ENCODE peak calls at places on chromosomes 2 and 18, in ten cellular contexts. J is IMR-90, P is heart left ventricle, S is prostate gland, K is esophagus squamous epithelium, M is suprapubic skin, C is astrocyte, U is A673, G is upper lobe of left lung, Q is endodermal cell. I is an unnamed sample. For H3K9me3, the result is how much of the 10 kb centered on the place peaks cover.

GRCh38 chr2:174336403-174337336 is 1.9 kb downstream of the SP9 start:
- DNase-seq in J (no peak), P (no peak), S (no peak), K (no peak), M (no peak), C (no peak), U (peak), G (no peak), Q (peak), I (peak)

GRCh38 chr18:76565238-76566173 is 70.5 kb upstream of the ZNF516 start:
- DNase-seq in J (peak), P (peak), S (peak), K (no peak), M (peak), C (peak), U (peak), G (peak), Q (peak), I (no peak)

GRCh38 chr18:58258707-58259342 is 214.8 kb downstream of the NEDD4L start:
- DNase-seq in J (no peak), P (no peak), S (no peak), K (no peak), M (no peak), C (no peak), U (no peak), G (no peak), Q (no peak), I (no peak)

GRCh38 chr2:64987001-64987962 is 1.9 kb upstream of the SLC1A4 start:
- DNase-seq in J (peak), P (no peak), S (no peak), K (no peak), M (no peak), C (peak), U (peak), G (no peak), Q (no peak), I (no peak)

GRCh38 chr2:144111443-144111842 is 408.5 kb downstream of the ZEB2 start:
- DNase-seq in J (peak), P (no peak), S (no peak), K (no peak), M (no peak), C (peak), U (no peak), G (no peak), Q (no peak), I (no peak)

GRCh38 chr18:58669731-58670379 is 1.4 kb upstream of the MALT1 start:
- DNase-seq in J (peak), P (no peak), S (peak), K (no peak), M (no peak), C (peak), U (peak), G (peak), Q (no peak), I (no peak)

GRCh38 chr2:23384551-23385349 is at the start of gene KLHL29:
- DNase-seq in J (peak), P (peak), S (peak), K (no peak), M (peak), C (peak), U (peak), G (peak), Q (peak), I (peak)

GRCh38 chr2:29293830-29294438 is 178.7 kb downstream of the CLIP4 start:
- DNase-seq in J (peak), P (no peak), S (peak), K (no peak), M (no peak), C (no peak), U (no peak), G (no peak), Q (peak), I (peak)

GRCh38 chr2:83115606-83116005 is 1343.5 kb downstream of the SUCLG1 start:
- DNase-seq in J (no peak), P (no peak), S (no peak), K (no peak), M (no peak), C (no peak), U (no peak), G (no peak), Q (no peak), I (no peak)

GRCh38 chr2:97808816-97809215 is 95.4 kb downstream of the ZAP70 start:
- DNase-seq in J (no peak), P (no peak), S (no peak), K (no peak), M (no peak), C (no peak), U (no peak), G (no peak), Q (no peak), I (no peak)

GRCh38 chr18:8232791-8233190 is 376.4 kb upstream of the RAB12 start:
- DNase-seq in J (no peak), P (no peak), S (peak), K (no peak), M (no peak), C (no peak), U (no peak), G (no peak), Q (peak), I (no peak)

GRCh38 chr2:120503793-120504571 is 158.0 kb downstream of the INHBB start:
- DNase-seq in J (peak), P (peak), S (no peak), K (no peak), M (no peak), C (peak), U (no peak), G (no peak), Q (no peak), I (no peak)

GRCh38 chr2:37790462-37790861 is 119.0 kb upstream of the CDC42EP3 start:
- DNase-seq in J (no peak), P (no peak), S (no peak), K (no peak), M (no peak), C (no peak), U (no peak), G (no peak), Q (no peak), I (no peak)

GRCh38 chr2:66854304-66854703 is 419.4 kb downstream of the MEIS1 start:
- DNase-seq in J (peak), P (no peak), S (no peak), K (no peak), M (no peak), C (peak), U (no peak), G (no peak), Q (no peak), I (no peak)

GRCh38 chr18:55090566-55091187 is 131.4 kb upstream of the CCDC68 start:
- DNase-seq in J (peak), P (no peak), S (no peak), K (no peak), M (no peak), C (peak), U (peak), G (no peak), Q (no peak), I (no peak)

GRCh38 chr2:28951910-28952805 is 28.9 kb upstream of the TOGARAM2 start:
- DNase-seq in J (peak), P (no peak), S (no peak), K (no peak), M (no peak), C (no peak), U (no peak), G (peak), Q (no peak), I (no peak)

GRCh38 chr2:62306751-62307468 is 111.0 kb downstream of the B3GNT2 start:
- DNase-seq in J (peak), P (no peak), S (peak), K (no peak), M (no peak), C (no peak), U (no peak), G (peak), Q (peak), I (peak)

GRCh38 chr18:42047721-42048120 is 92.7 kb downstream of the PIK3C3 start:
- DNase-seq in J (peak), P (no peak), S (no peak), K (no peak), M (no peak), C (peak), U (no peak), G (no peak), Q (no peak), I (no peak)

GRCh38 chr2:217436386-217436785 is 566.4 kb downstream of the TNS1 start:
- DNase-seq in J (no peak), P (peak), S (no peak), K (no peak), M (no peak), C (no peak), U (no peak), G (no peak), Q (no peak), I (no peak)

GRCh38 chr2:65436825-65437221 is 4.4 kb upstream of the SPRED2 start:
- DNase-seq in J (no peak), P (no peak), S (no peak), K (no peak), M (no peak), C (no peak), U (no peak), G (no peak), Q (no peak), I (no peak)

GRCh38 chr2:219514196-219514761 is at the start of gene ASIC4:
- DNase-seq in J (peak), P (no peak), S (no peak), K (no peak), M (no peak), C (no peak), U (no peak), G (no peak), Q (peak), I (no peak)

GRCh38 chr2:86333378-86333777 is 4.0 kb downstream of the REEP1 start:
- DNase-seq in J (no peak), P (no peak), S (no peak), K (no peak), M (no peak), C (no peak), U (peak), G (no peak), Q (no peak), I (no peak)

GRCh38 chr2:47354013-47354816 is 48.7 kb upstream of the MSH2 start:
- DNase-seq in J (peak), P (no peak), S (no peak), K (no peak), M (peak), C (peak), U (no peak), G (no peak), Q (peak), I (no peak)

GRCh38 chr2:74778381-74779371 is 55.3 kb upstream of the HK2 start:
- DNase-seq in J (peak), P (no peak), S (no peak), K (no peak), M (no peak), C (no peak), U (peak), G (no peak), Q (peak), I (no peak)

GRCh38 chr2:145110668-145111067 is 590.7 kb upstream of the ZEB2 start:
- DNase-seq in J (peak), P (no peak), S (no peak), K (no peak), M (no peak), C (peak), U (no peak), G (no peak), Q (no peak), I (no peak)

GRCh38 chr2:97645700-97646629 is at the start of gene COX5B:
- DNase-seq in J (peak), P (peak), S (peak), K (peak), M (peak), C (peak), U (peak), G (peak), Q (peak), I (peak)

GRCh38 chr18:1691860-1692259 is 787.2 kb downstream of the ADCYAP1 start:
- DNase-seq in J (no peak), P (no peak), S (no peak), K (no peak), M (no peak), C (no peak), U (no peak), G (no peak), Q (no peak), I (no peak)

GRCh38 chr18:32319084-32319483 is 129.2 kb downstream of the MEP1B start:
- DNase-seq in J (no peak), P (no peak), S (no peak), K (no peak), M (no peak), C (no peak), U (no peak), G (no peak), Q (no peak), I (no peak)

GRCh38 chr2:86675104-86675503 is 45.0 kb upstream of the RMND5A start:
- DNase-seq in J (no peak), P (no peak), S (peak), K (no peak), M (no peak), C (no peak), U (no peak), G (no peak), Q (no peak), I (no peak)

GRCh38 chr2:60926751-60927568 is 45.6 kb downstream of the REL start:
- DNase-seq in J (peak), P (no peak), S (no peak), K (no peak), M (no peak), C (peak), U (no peak), G (peak), Q (no peak), I (no peak)

GRCh38 chr2:20574423-20574911 is 76.4 kb downstream of the HS1BP3 start:
- DNase-seq in J (no peak), P (no peak), S (no peak), K (no peak), M (no peak), C (no peak), U (no peak), G (no peak), Q (no peak), I (no peak)

GRCh38 chr2:1553671-1554295 is 140.5 kb downstream of the TPO start:
- DNase-seq in J (peak), P (no peak), S (no peak), K (no peak), M (peak), C (peak), U (no peak), G (no peak), Q (peak), I (no peak)

GRCh38 chr2:138032334-138032733 is 68.1 kb downstream of the HNMT start:
- DNase-seq in J (no peak), P (no peak), S (no peak), K (no peak), M (no peak), C (no peak), U (no peak), G (no peak), Q (no peak), I (no peak)

GRCh38 chr2:138035597-138036217 is 71.4 kb downstream of the HNMT start:
- DNase-seq in J (no peak), P (no peak), S (no peak), K (no peak), M (no peak), C (peak), U (no peak), G (no peak), Q (no peak), I (no peak)

GRCh38 chr2:138036522-138036921 is 72.2 kb downstream of the HNMT start:
- DNase-seq in J (no peak), P (no peak), S (no peak), K (no peak), M (no peak), C (no peak), U (no peak), G (no peak), Q (no peak), I (no peak)

GRCh38 chr2:138037090-138037489 is 72.8 kb downstream of the HNMT start:
- DNase-seq in J (no peak), P (no peak), S (no peak), K (no peak), M (no peak), C (no peak), U (no peak), G (no peak), Q (no peak), I (no peak)

DNA sequence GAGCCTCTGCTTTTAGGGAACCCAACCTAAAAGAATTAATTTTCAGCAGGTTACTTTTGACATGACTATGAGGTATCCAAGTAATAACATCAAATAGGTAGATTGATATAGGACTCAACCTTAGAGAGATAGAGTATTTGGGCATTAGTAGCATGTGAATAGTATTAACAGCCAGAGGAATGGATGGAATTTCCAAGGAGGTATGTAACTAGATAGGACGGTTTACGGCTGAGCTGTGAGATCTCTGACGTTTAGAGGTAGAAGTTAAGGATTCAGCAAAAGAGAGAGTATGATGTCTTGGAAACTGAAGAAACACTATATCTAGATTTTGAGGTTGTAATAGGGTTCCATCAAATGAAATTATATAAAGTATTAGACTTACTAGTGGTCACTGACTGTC is 70.3 kb downstream of the HNMT start:
- DNase-seq in J (no peak), P (no peak), S (no peak), K (no peak), M (no peak), C (no peak), U (no peak), G (no peak), Q (no peak), I (no peak)
- TF ChIP-seq CTCF in J (no peak), P (no peak), S (no peak), K (no peak), M (no peak), C (no peak), U (no peak), G (no peak), Q (no peak), I (no peak)

GRCh38 chr2:147198651-147199171 is 646.1 kb upstream of the ACVR2A start:
- DNase-seq in J (no peak), P (no peak), S (no peak), K (no peak), M (no peak), C (peak), U (peak), G (no peak), Q (peak), I (no peak)

GRCh38 chr2:147204102-147204501 is 640.7 kb upstream of the ACVR2A start:
- DNase-seq in J (peak), P (no peak), S (no peak), K (no peak), M (no peak), C (peak), U (no peak), G (no peak), Q (no peak), I (no peak)
- H3K9me3 ChIP-seq in J (under half), P (under half), S (under half), K (under half), M (under half), C (under half), U (under half), G (under half), Q (under half), I (under half)

GRCh38 chr18:44098551-44099098 is 582.1 kb upstream of the SETBP1 start:
- DNase-seq in J (peak), P (no peak), S (no peak), K (no peak), M (no peak), C (peak), U (peak), G (no peak), Q (peak), I (no peak)
- TF ChIP-seq CTCF in J (no peak), P (no peak), S (no peak), K (peak), M (no peak), C (peak), U (peak), G (no peak), Q (peak), I (no peak)

GRCh38 chr18:78501251-78501650 is 478.4 kb upstream of the SALL3 start:
- DNase-seq in J (no peak), P (no peak), S (no peak), K (no peak), M (no peak), C (no peak), U (no peak), G (no peak), Q (no peak), I (no peak)

GRCh38 chr18:78506031-78506461 is 473.6 kb upstream of the SALL3 start:
- DNase-seq in J (no peak), P (no peak), S (no peak), K (no peak), M (no peak), C (no peak), U (no peak), G (no peak), Q (peak), I (no peak)

GRCh38 chr18:78499586-78499985 is 480.0 kb upstream of the SALL3 start:
- DNase-seq in J (no peak), P (no peak), S (no peak), K (no peak), M (no peak), C (no peak), U (no peak), G (no peak), Q (no peak), I (no peak)

GRCh38 chr18:78507217-78507616 is 472.4 kb upstream of the SALL3 start:
- DNase-seq in J (no peak), P (no peak), S (no peak), K (no peak), M (no peak), C (no peak), U (no peak), G (no peak), Q (no peak), I (no peak)

DNA sequence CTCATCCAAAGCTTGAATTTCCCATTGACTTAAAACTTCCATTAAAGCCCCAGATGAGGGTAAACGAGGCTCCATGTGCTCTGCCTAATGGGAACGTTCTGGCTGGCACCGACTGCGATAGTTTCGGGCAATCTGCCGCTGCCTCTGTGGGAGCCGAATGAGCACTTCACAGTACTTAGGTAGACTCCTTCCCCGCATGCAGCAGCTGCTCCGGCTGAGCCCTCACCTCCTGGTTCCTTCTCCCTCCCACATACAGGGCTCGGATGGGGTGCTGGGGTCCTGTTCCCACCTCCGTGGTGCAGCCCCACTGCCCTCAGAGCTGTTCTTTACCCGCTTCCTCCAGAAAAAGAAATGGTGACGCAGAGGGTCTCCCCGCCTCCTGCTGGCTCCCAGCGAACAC is 476.5 kb upstream of the SALL3 start:
- DNase-seq in J (no peak), P (no peak), S (no peak), K (no peak), M (no peak), C (no peak), U (no peak), G (no peak), Q (no peak), I (no peak)
- H3K9me3 ChIP-seq in J (half or more), P (under half), S (under half), K (under half), M (under half), C (under half), U (under half), G (under half), Q (under half), I (under half)

I was measured in pancreas.